ENCODE peak calls at places on chromosomes 16 and 17, in nine cellular contexts. L is GM23338, V is PC-3, B is neural progenitor cell, E is OCI-LY7, A is SK-N-SH, W is hepatocyte, I is GM23248, Z is HCT116. Q is an unnamed sample.

GRCh38 chr16:55577888-55578287 is 11.4 kb downstream of the CAPNS2 start:
- DNase-seq in L (no peak), V (no peak), B (no peak), E (no peak), A (no peak), W (no peak), I (no peak), Z (no peak), Q (no peak)

GRCh38 chr16:67917852-67918236 is 13.8 kb downstream of the CTRL start:
- DNase-seq in L (no peak), V (peak), B (no peak), E (no peak), A (no peak), W (peak), I (peak), Z (peak), Q (no peak)

GRCh38 chr16:89303604-89304003 is 86.1 kb downstream of the ZNF778 start:
- DNase-seq in L (no peak), V (no peak), B (no peak), E (no peak), A (no peak), W (no peak), I (no peak), Z (no peak), Q (no peak)

GRCh38 chr16:81671738-81672597 is 107.1 kb upstream of the PLCG2 start:
- DNase-seq in L (no peak), V (no peak), B (no peak), E (no peak), A (no peak), W (no peak), I (no peak), Z (no peak), Q (no peak)

GRCh38 chr16:3304370-3304769 is 860 bp downstream of the TIGD7 start:
- DNase-seq in L (no peak), V (no peak), B (no peak), E (no peak), A (no peak), W (no peak), I (peak), Z (no peak), Q (no peak)

GRCh38 chr16:24471616-24472015 is 67.8 kb upstream of the RBBP6 start:
- DNase-seq in L (no peak), V (no peak), B (peak), E (no peak), A (no peak), W (no peak), I (no peak), Z (no peak), Q (no peak)

GRCh38 chr17:28405632-28406477 is at the start of gene SLC46A1:
- DNase-seq in L (peak), V (peak), B (peak), E (no peak), A (peak), W (peak), I (peak), Z (no peak), Q (peak)

GRCh38 chr17:164536-165235 is 16.8 kb downstream of the DOC2B start:
- DNase-seq in L (peak), V (peak), B (peak), E (peak), A (peak), W (peak), I (peak), Z (no peak), Q (no peak)

GRCh38 chr16:66480265-66481080 is 53.4 kb downstream of the BEAN1 start:
- DNase-seq in L (no peak), V (peak), B (no peak), E (no peak), A (no peak), W (no peak), I (no peak), Z (no peak), Q (no peak)

GRCh38 chr16:4935231-4935855 is 1.6 kb downstream of the PPL start:
- DNase-seq in L (no peak), V (no peak), B (no peak), E (no peak), A (no peak), W (peak), I (peak), Z (no peak), Q (no peak)

GRCh38 chr17:17723354-17724261 is 42.4 kb downstream of the RAI1 start:
- DNase-seq in L (peak), V (no peak), B (peak), E (no peak), A (peak), W (peak), I (peak), Z (no peak), Q (no peak)

GRCh38 chr17:17725853-17726720 is 44.8 kb downstream of the RAI1 start:
- DNase-seq in L (no peak), V (no peak), B (peak), E (no peak), A (peak), W (no peak), I (no peak), Z (no peak), Q (no peak)

GRCh38 chr17:17724991-17725852 is 44.0 kb downstream of the RAI1 start:
- DNase-seq in L (peak), V (no peak), B (peak), E (no peak), A (peak), W (no peak), I (no peak), Z (no peak), Q (no peak)

GRCh38 chr17:17722906-17723353 is 41.7 kb downstream of the RAI1 start:
- DNase-seq in L (no peak), V (no peak), B (no peak), E (no peak), A (peak), W (no peak), I (no peak), Z (no peak), Q (no peak)

DNA sequence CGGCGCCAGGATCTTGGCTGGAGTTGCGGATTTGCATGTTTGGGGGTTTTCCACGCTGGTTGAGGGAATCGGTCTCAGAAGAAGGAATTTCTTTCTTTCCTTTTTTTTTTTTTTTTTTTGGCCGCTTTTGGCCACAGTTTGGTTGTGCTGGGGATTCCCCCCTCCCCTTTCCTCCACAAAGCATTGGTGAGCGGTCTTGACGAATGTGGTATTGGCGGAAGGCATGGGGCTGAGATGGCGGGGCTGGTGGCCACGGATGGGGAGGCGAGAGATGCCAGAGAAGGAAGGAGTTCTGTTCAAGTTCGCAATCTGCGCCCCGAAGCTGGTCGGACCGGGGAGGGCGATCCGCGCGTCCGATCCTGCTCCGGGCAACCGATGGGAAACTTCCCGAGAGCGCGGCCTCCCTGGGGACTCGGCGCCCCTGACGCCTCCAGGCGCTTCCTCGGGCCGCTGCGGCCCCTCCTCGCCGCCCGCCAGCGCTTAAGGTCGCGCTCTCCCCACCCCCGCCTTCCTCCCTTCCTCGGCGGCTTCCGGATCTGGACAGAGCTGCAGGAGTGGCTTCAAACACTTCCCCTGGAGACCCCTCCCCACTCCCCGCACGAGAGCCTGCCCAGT is 43.2 kb downstream of the RAI1 start:
- DNase-seq in L (peak), V (no peak), B (peak), E (no peak), A (peak), W (peak), I (peak), Z (no peak), Q (no peak)
- TF ChIP-seq EZH2phosphoT487 in L (no peak), V (no peak), B (no peak), E (no peak), A (no peak), W (no peak), I (no peak), Z (no peak), Q (no peak)

GRCh38 chr16:69381231-69381630 is 4.6 kb downstream of the TERF2 start:
- DNase-seq in L (no peak), V (no peak), B (no peak), E (no peak), A (no peak), W (no peak), I (no peak), Z (no peak), Q (no peak)
- H3K27ac ChIP-seq in L (no peak), V (no peak), B (no peak), E (no peak), A (no peak), W (no peak), I (no peak), Z (no peak), Q (no peak)

GRCh38 chr16:52925143-52925542 is 127.6 kb downstream of the CHD9NB start:
- DNase-seq in L (no peak), V (no peak), B (no peak), E (no peak), A (no peak), W (no peak), I (no peak), Z (no peak), Q (no peak)
- TF ChIP-seq EZH2phosphoT487 in L (no peak), V (no peak), B (no peak), E (no peak), A (no peak), W (no peak), I (no peak), Z (no peak), Q (no peak)

GRCh38 chr17:58572846-58573245 is 58.4 kb upstream of the MTMR4 start:
- DNase-seq in L (no peak), V (no peak), B (peak), E (peak), A (no peak), W (no peak), I (no peak), Z (no peak), Q (no peak)

GRCh38 chr17:58568050-58568830 is 53.8 kb upstream of the MTMR4 start:
- DNase-seq in L (peak), V (no peak), B (no peak), E (no peak), A (no peak), W (no peak), I (no peak), Z (no peak), Q (no peak)

GRCh38 chr17:58565389-58566311 is 51.2 kb upstream of the MTMR4 start:
- DNase-seq in L (peak), V (no peak), B (no peak), E (peak), A (no peak), W (no peak), I (no peak), Z (no peak), Q (no peak)

GRCh38 chr17:58570758-58571157 is 56.3 kb upstream of the MTMR4 start:
- DNase-seq in L (no peak), V (no peak), B (peak), E (no peak), A (no peak), W (no peak), I (no peak), Z (no peak), Q (no peak)

DNA sequence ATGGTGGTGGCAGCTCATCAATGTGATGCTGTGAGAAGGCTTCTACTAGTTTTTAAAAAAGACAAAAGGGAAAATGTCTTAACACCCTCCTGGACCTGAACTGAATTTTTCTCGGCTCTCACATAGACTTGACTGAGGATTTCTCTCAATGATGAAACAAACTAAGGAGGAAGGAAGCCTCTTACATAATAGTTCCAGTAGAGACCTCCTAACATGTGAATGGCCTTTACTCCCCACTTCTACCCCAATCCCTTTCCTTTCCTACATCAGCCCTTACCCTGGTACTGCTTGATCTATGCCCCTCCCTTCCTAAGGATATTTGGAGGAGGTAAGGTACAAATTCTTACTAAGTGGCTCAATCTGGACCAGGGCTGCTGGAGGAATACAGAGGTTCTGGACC is 54.8 kb upstream of the MTMR4 start:
- DNase-seq in L (no peak), V (no peak), B (no peak), E (no peak), A (no peak), W (no peak), I (no peak), Z (no peak), Q (no peak)
- H3K27ac ChIP-seq in L (no peak), V (no peak), B (no peak), E (peak), A (no peak), W (no peak), I (no peak), Z (no peak), Q (no peak)

GRCh38 chr17:80503031-80503430 is 26.6 kb upstream of the NPTX1 start:
- DNase-seq in L (no peak), V (no peak), B (no peak), E (no peak), A (no peak), W (no peak), I (no peak), Z (no peak), Q (no peak)

GRCh38 chr17:80504671-80505413 is 28.4 kb upstream of the NPTX1 start:
- DNase-seq in L (no peak), V (no peak), B (no peak), E (peak), A (no peak), W (no peak), I (peak), Z (no peak), Q (no peak)

GRCh38 chr17:80501739-80502577 is 25.6 kb upstream of the NPTX1 start:
- DNase-seq in L (no peak), V (no peak), B (no peak), E (no peak), A (no peak), W (no peak), I (peak), Z (no peak), Q (no peak)

GRCh38 chr17:80502578-80502877 is 26.1 kb upstream of the NPTX1 start:
- DNase-seq in L (no peak), V (no peak), B (no peak), E (no peak), A (no peak), W (no peak), I (no peak), Z (no peak), Q (no peak)

DNA sequence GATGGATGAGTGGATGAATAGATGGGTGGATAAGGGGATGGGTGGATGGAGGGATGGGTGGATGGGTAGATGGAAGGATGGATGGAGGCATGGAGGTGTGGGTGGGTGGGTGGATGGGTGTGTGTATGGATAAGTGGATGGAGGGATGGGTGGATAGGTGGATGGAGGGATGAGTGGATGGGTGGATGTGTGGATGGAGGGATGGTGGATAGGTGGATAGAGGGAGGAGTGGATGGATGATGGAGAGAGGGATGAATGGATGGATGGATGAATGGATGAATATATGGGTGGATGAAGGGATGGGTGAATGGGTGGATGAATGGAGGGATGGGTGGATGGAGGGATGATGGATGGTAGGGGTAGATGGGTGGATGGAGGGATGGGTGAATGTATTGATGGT is 27.5 kb upstream of the NPTX1 start:
- DNase-seq in L (no peak), V (no peak), B (no peak), E (no peak), A (no peak), W (no peak), I (no peak), Z (no peak), Q (no peak)
- TF ChIP-seq EZH2phosphoT487 in L (no peak), V (no peak), B (no peak), E (no peak), A (no peak), W (no peak), I (no peak), Z (no peak), Q (no peak)

DNA sequence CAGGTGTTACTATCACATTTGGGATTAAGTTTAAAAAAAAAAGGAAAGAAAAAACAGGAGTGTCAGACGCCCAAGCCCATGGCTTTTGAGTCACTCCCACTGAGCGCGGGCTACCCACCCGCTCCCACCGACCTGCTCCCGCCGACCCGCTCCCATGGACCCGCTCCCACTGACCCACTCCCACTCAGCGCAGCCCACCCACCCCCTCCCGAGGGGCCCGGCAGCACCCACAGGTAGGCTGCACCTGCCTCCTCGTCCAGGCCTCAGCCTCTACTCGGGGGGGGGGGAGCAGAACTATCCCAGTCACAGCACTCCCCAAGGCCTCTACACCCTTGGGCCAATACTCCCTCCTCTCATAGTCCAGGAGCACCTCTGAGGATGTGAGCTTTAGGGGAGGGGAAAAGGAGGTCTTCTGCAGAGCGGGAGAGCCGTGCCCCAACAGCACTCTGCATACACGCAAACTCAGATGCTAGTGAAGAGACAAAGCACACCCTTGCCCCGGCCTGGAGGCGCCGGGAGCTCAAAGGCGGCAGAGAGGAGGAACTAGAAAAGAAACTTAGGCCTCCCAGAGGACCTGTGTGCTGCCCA is 2.9 kb downstream of the CLUH start:
- DNase-seq in L (no peak), V (no peak), B (no peak), E (no peak), A (no peak), W (no peak), I (no peak), Z (no peak), Q (no peak)
- H3K27ac ChIP-seq in L (no peak), V (no peak), B (no peak), E (peak), A (no peak), W (peak), I (no peak), Z (peak), Q (no peak)

DNA sequence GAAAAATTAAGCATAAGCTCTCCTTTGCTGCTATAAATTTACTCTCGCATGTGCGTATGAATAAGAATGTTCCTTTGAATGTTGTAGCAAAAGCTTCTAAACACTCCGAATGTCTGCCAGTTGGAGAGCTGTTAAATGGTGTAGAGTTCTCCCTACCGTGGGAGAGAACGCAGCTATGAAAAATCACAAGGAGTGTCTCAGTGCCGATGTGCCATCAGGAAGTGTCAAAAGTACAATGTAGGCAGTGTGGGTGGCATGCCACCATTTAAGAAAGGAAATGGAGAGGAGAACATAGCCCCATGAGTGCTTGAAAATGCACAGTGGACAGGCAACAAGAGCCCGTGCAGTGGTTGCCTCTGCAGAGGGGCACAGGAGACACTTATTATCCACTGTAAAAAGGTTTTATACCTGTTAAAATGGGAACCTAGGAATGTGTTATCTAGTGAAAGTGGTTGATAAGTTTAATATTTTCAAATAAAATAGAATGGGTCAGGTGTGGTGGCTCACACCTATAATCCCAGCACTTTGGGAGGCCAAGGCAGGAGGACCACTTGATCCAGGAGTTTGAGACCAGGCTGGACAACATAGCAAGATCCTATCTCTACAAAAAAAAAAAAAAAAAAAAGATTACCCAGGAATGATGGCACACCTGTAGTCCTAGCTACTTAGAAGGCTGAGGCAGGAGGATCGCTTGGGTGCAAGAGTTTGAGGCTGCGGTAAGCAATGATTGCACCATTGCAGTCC is 143.9 kb downstream of the SOCS1 start:
- DNase-seq in L (no peak), V (no peak), B (no peak), E (no peak), A (no peak), W (no peak), I (no peak), Z (no peak), Q (no peak)
- TF ChIP-seq EZH2phosphoT487 in L (no peak), V (no peak), B (no peak), E (no peak), A (no peak), W (no peak), I (no peak), Z (no peak), Q (no peak)

GRCh38 chr17:17416007-17416399 is 60.8 kb upstream of the MED9 start:
- DNase-seq in L (peak), V (peak), B (peak), E (peak), A (peak), W (peak), I (peak), Z (peak), Q (peak)
- H3K27ac ChIP-seq in L (no peak), V (peak), B (no peak), E (peak), A (no peak), W (peak), I (peak), Z (peak), Q (no peak)

GRCh38 chr17:78718575-78719209 is 63.4 kb downstream of the CYTH1 start:
- DNase-seq in L (no peak), V (no peak), B (no peak), E (peak), A (no peak), W (no peak), I (no peak), Z (no peak), Q (no peak)

GRCh38 chr17:78716292-78716691 is 65.8 kb downstream of the CYTH1 start:
- DNase-seq in L (no peak), V (no peak), B (no peak), E (no peak), A (peak), W (no peak), I (no peak), Z (no peak), Q (no peak)

GRCh38 chr17:78715876-78716275 is 66.2 kb downstream of the CYTH1 start:
- DNase-seq in L (no peak), V (no peak), B (no peak), E (no peak), A (no peak), W (no peak), I (no peak), Z (no peak), Q (no peak)

GRCh38 chr17:78716814-78717393 is 65.2 kb downstream of the CYTH1 start:
- DNase-seq in L (peak), V (peak), B (peak), E (peak), A (peak), W (no peak), I (peak), Z (no peak), Q (peak)

GRCh38 chr17:78717431-78717980 is 64.6 kb downstream of the CYTH1 start:
- DNase-seq in L (peak), V (peak), B (no peak), E (peak), A (peak), W (peak), I (peak), Z (no peak), Q (peak)
- TF ChIP-seq EZH2phosphoT487 in L (no peak), V (no peak), B (no peak), E (no peak), A (no peak), W (no peak), I (no peak), Z (no peak), Q (no peak)

GRCh38 chr17:2239882-2240430 is 63.6 kb downstream of the SMG6 start:
- DNase-seq in L (no peak), V (peak), B (no peak), E (peak), A (no peak), W (no peak), I (peak), Z (no peak), Q (peak)
- H3K27ac ChIP-seq in L (no peak), V (peak), B (no peak), E (peak), A (peak), W (no peak), I (peak), Z (no peak), Q (peak)

Q was measured in MM.1S.